ENCODE peak calls at places on chromosomes 12 and 14, in four cellular contexts. E, Z, X and M are unnamed samples. For H3K9me3, the result is how much of the 10 kb centered on the place peaks cover.

GRCh38 chr12:25184132-25184531 is 10.8 kb downstream of the DNAI7 start:
- DNase-seq in E (no peak), Z (no peak), X (no peak), M (no peak)

GRCh38 chr14:70084226-70084625 is 104.5 kb downstream of the SLC8A3 start:
- DNase-seq in E (no peak), Z (no peak), X (no peak), M (no peak)

GRCh38 chr14:104892517-104893434 is 27.7 kb downstream of the CEP170B start:
- DNase-seq in E (no peak), Z (no peak), X (no peak), M (peak)

GRCh38 chr12:110600254-110600653 is 13.7 kb upstream of the TCTN1 start:
- DNase-seq in E (no peak), Z (peak), X (no peak), M (no peak)

GRCh38 chr12:19131020-19131431 is 1.5 kb downstream of the PLEKHA5 start:
- DNase-seq in E (peak), Z (peak), X (no peak), M (no peak)

GRCh38 chr12:12786371-12786715 is 884 bp downstream of the APOLD1 start:
- DNase-seq in E (no peak), Z (no peak), X (no peak), M (no peak)

GRCh38 chr14:55272415-55272786 is 1.2 kb downstream of the FBXO34 start:
- DNase-seq in E (no peak), Z (no peak), X (no peak), M (no peak)

GRCh38 chr12:88931598-88931997 is 351.3 kb upstream of the KITLG start:
- DNase-seq in E (no peak), Z (peak), X (no peak), M (no peak)

GRCh38 chr14:57136669-57137068 is 132.0 kb downstream of the EXOC5 start:
- DNase-seq in E (peak), Z (no peak), X (no peak), M (no peak)

GRCh38 chr14:99131632-99132271 is 140.2 kb downstream of the BCL11B start:
- DNase-seq in E (no peak), Z (no peak), X (no peak), M (no peak)

GRCh38 chr12:16927259-16927658 is 321.3 kb upstream of the LMO3 start:
- DNase-seq in E (no peak), Z (no peak), X (no peak), M (no peak)

GRCh38 chr12:19988918-19989317 is 379.4 kb upstream of the PDE3A start:
- DNase-seq in E (no peak), Z (no peak), X (no peak), M (no peak)

GRCh38 chr12:32302218-32302826 is 97.0 kb upstream of the FGD4 start:
- DNase-seq in E (no peak), Z (peak), X (no peak), M (no peak)

DNA sequence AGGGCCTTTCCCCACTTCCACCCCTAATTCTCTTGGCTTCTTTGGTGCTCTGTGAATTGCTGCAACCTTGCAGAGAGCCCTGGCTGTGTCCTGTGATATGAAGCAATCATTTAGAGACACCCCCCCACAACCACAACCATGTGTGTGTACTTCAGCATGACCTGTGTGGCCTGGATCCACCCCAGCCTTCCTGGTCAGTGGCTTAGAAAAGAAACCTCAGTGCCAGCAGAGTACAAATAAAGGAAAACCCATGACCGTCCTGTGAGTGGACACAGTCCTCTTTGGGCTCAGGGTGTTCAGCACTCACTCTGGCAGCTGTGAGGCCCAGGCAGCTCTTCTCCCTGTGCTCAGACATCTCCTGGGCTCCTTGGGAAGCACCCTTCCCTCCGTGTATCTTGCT is 206.6 kb upstream of the DIO3 start:
- DNase-seq in E (no peak), Z (no peak), X (no peak), M (no peak)
- H3K9me3 ChIP-seq in E (under half), Z (under half), X (under half), M (under half)

GRCh38 chr12:3882396-3882795 is 9.2 kb upstream of the PARP11 start:
- DNase-seq in E (no peak), Z (no peak), X (no peak), M (no peak)
- H3K9me3 ChIP-seq in E (under half), Z (under half), X (under half), M (under half)

GRCh38 chr12:34400423-34400881 is 378.2 kb downstream of the ALG10 start:
- DNase-seq in E (peak), Z (no peak), X (no peak), M (no peak)

GRCh38 chr12:34398706-34399630 is 376.7 kb downstream of the ALG10 start:
- DNase-seq in E (peak), Z (no peak), X (no peak), M (peak)

GRCh38 chr12:34400986-34401658 is 378.8 kb downstream of the ALG10 start:
- DNase-seq in E (peak), Z (no peak), X (no peak), M (peak)

GRCh38 chr12:34398366-34398705 is 376.0 kb downstream of the ALG10 start:
- DNase-seq in E (peak), Z (no peak), X (no peak), M (no peak)

GRCh38 chr12:34399631-34400422 is 377.5 kb downstream of the ALG10 start:
- DNase-seq in E (peak), Z (no peak), X (no peak), M (no peak)
- H3K9me3 ChIP-seq in E (under half), Z (under half), X (under half), M (under half)

GRCh38 chr14:19917243-19917642 is 3.2 kb upstream of the OR4K5 start:
- DNase-seq in E (no peak), Z (no peak), X (no peak), M (no peak)

GRCh38 chr14:19918553-19919264 is 1.7 kb upstream of the OR4K5 start:
- DNase-seq in E (no peak), Z (no peak), X (no peak), M (no peak)

GRCh38 chr14:19917955-19918518 is 2.4 kb upstream of the OR4K5 start:
- DNase-seq in E (no peak), Z (no peak), X (no peak), M (no peak)

DNA sequence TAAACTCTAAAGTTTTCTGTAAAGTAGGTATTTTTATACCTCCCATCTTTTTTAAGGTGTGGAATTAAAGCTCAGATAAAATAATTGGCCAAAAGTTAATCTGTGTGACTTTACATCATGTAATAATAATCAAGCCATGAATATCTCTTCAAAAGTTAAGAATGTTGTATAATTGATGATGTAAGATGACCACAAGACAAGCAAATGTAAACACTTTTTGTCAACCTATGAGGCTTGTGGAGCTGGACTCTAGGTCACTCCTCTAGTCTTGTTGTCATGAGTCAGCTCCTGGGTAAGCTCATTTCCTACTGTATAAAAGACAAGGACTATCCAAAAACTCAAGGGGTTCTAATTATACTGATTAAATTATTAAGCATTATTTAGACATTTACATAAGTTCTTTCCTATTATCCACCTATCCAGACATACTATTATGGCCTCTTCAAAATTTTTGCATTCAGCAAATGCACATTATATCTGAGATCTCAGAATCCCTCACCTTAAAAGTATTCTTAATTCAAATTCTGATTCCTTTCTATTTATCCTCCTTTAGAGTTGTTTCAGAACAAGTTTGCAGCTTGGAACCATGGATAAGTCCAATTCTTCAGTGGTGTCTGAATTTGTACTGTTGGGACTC is at the start of gene OR4K5:
- DNase-seq in E (no peak), Z (no peak), X (no peak), M (no peak)
- H3K9me3 ChIP-seq in E (under half), Z (under half), X (under half), M (under half)

GRCh38 chr12:105060715-105061378 is 23.4 kb downstream of the ALDH1L2 start:
- DNase-seq in E (no peak), Z (peak), X (no peak), M (no peak)

GRCh38 chr12:105069936-105070702 is 14.1 kb downstream of the ALDH1L2 start:
- DNase-seq in E (no peak), Z (no peak), X (no peak), M (no peak)

GRCh38 chr12:105067511-105068031 is 16.7 kb downstream of the ALDH1L2 start:
- DNase-seq in E (no peak), Z (no peak), X (no peak), M (no peak)

GRCh38 chr12:105064564-105065222 is 19.6 kb downstream of the ALDH1L2 start:
- DNase-seq in E (no peak), Z (no peak), X (no peak), M (no peak)
- H3K9me3 ChIP-seq in E (under half), Z (under half), X (under half), M (under half)

DNA sequence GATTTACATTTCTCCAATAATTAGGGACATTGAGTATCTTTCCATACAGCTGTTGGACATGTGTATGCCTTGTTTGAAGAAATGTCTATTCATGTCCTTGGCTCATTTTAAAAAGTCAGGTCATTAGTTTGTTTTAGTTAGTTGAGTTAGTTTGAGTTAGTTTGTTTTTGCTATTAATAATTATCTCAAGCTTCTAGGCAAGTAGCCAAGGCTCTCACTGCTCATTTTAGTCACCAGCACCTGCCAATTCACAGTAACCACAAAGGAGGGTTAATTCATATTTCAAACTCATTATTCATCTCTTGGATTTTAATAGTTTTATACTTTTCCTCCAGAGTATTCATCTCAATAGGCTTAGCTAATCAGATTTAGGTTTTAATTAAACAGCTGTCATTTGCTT is 1435.9 kb upstream of the TMEM132C start:
- DNase-seq in E (no peak), Z (no peak), X (no peak), M (no peak)
- H3K9me3 ChIP-seq in E (under half), Z (under half), X (under half), M (under half)